ENCODE peak calls at places on chromosome 13, in nine cellular contexts. U is MM.1S; F is CD4-positive, CD25-positive, alpha-beta regulatory T cell; L is colonic mucosa; T is stomach; J is thoracic aorta; P is RWPE1; M is dorsolateral prefrontal cortex; E is A549. Z is an unnamed sample.

GRCh38 chr13:61253105-61253877 is 162.4 kb downstream of the PCDH20 start:
- DNase-seq in U (no peak), F (no peak), P (no peak), L (no peak), J (no peak), M (no peak), T (no peak), E (no peak), Z (no peak)

GRCh38 chr13:42885325-42885724 is 103.9 kb downstream of the FAM216B start:
- DNase-seq in P (no peak), E (no peak), U (no peak), T (no peak), M (no peak), L (no peak), F (no peak), J (no peak), Z (no peak)

GRCh38 chr13:71864981-71865857 is 1.8 kb downstream of the DACH1 start:
- DNase-seq in M (peak; percentile 43), F (no peak), E (no peak), U (no peak), L (peak; percentile 51), P (no peak), T (no peak), J (no peak), Z (no peak)

GRCh38 chr13:110388141-110388943 is 81.3 kb downstream of the COL4A2 start:
- DNase-seq in F (no peak), P (no peak), E (no peak), T (no peak), M (no peak), L (no peak), U (no peak), J (peak; percentile 51), Z (no peak)

GRCh38 chr13:26348966-26349365 is 95.0 kb downstream of the CDK8 start:
- DNase-seq in F (no peak), J (no peak), L (no peak), P (no peak), T (no peak), U (no peak), M (no peak), E (no peak), Z (no peak)

GRCh38 chr13:20141238-20142018 is 19.4 kb downstream of the GJA3 start:
- DNase-seq in U (no peak), E (no peak), M (no peak), L (no peak), J (no peak), F (no peak), T (no peak), P (no peak), Z (no peak)

GRCh38 chr13:99288069-99288468 is 19.1 kb downstream of the GPR183 start:
- DNase-seq in L (no peak), J (no peak), T (no peak), F (peak; percentile 68), E (no peak), U (no peak), M (no peak), P (no peak), Z (no peak)

GRCh38 chr13:33537691-33538090 is 252.1 kb upstream of the STARD13 start:
- DNase-seq in E (no peak), L (no peak), M (no peak), U (no peak), J (no peak), T (no peak), F (no peak), P (no peak), Z (no peak)

GRCh38 chr13:78102121-78102677 is 183.6 kb upstream of the EDNRB start:
- DNase-seq in L (peak; percentile 20), F (no peak), J (no peak), P (no peak), E (no peak), M (no peak), U (peak; percentile 78), T (no peak), Z (no peak)

GRCh38 chr13:112582305-112582704 is 5.6 kb downstream of the TUBGCP3 start:
- DNase-seq in U (no peak), J (no peak), P (no peak), E (no peak), T (no peak), L (no peak), M (no peak), F (no peak), Z (no peak)

GRCh38 chr13:112580211-112580610 is 7.7 kb downstream of the TUBGCP3 start:
- DNase-seq in U (no peak), F (no peak), T (no peak), P (no peak), E (no peak), L (no peak), M (no peak), J (no peak), Z (no peak)

GRCh38 chr13:112580912-112581311 is 7.0 kb downstream of the TUBGCP3 start:
- DNase-seq in M (no peak), F (no peak), U (no peak), J (no peak), T (no peak), E (no peak), P (no peak), L (no peak), Z (no peak)

GRCh38 chr13:112586334-112586733 is 1.6 kb downstream of the TUBGCP3 start:
- DNase-seq in P (no peak), F (peak; percentile 9), U (no peak), M (no peak), L (no peak), T (no peak), J (no peak), E (no peak), Z (no peak)

DNA sequence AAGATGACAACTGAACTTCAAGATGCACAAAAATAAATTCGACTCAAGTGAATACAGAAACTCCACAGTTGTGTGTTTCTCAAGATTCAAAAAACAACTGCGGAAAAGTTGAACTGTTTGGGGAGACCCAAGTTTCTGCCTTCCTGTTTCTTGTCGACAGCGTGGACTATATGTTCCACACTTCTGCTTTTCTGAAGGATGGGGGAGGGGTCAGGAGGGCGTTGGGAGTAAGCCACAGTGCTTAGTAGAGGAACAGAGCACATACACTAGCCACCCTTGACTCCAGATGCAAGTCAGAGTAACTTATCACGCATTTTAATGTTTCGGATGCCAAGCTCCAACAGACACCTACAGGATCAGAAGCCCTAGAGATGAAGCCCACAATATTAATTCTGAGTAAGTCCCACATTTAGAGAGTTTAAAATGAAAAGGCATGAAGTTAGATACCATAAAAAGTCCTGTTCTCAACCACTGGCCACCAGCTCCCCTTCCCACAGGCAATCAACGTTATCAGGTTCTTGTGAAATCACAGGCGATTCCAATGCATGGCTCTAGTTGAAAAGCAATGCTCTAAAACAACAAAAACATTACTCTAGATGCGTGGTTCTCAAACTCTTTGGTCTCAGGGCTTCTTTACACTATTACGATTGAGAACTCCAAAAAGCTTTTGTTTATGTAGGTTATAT is 4.2 kb downstream of the TUBGCP3 start:
- DNase-seq in M (no peak), L (peak; percentile 43), P (no peak), E (no peak), T (no peak), U (no peak), F (no peak), J (no peak), Z (no peak)
- H3K27ac ChIP-seq in M (no peak overlapping the region), L (no peak overlapping the region), P (no peak overlapping the region), E (no peak overlapping the region), T (peak overlapping the region; percentile 47), U (no peak overlapping the region), F (no peak overlapping the region), J (no peak overlapping the region), Z (no peak overlapping the region)

DNA sequence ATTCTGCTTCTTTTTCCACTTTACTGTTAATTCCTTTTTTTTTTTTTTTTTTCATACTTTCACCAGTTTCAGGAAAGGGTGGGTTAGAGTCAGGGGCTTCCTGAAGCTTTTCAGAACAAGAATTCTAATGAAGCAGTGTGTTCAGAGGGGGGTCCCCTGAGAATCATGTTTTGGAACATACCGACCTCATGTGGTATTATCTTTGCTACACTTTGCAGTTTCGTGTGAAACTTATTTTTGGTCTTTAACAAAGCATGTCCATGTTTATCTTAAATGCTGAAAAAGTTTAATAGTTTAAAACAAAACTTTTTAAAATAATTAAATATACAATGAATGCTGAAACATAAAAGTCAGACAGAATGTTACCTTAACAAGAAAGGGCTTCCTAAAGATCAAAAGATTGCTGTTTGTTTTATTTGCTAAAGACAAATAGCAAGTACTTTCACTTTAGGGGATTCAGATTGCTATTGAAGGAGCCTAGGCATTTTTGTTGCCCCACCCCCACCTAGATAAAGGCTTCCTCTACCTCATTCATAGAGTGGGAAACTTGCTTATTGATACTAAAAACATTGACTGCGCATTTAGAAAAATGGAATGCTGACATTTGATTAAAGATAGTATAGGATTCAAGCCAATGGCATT is 21.1 kb upstream of the POMP start:
- DNase-seq in M (no peak), F (peak; percentile 6), T (no peak), J (no peak), U (no peak), P (no peak), E (no peak), L (no peak), Z (no peak)
- H3K27ac ChIP-seq in M (peak overlapping the region; percentile 42), F (no peak overlapping the region), T (no peak overlapping the region), J (no peak overlapping the region), U (no peak overlapping the region), P (no peak overlapping the region), E (no peak overlapping the region), L (no peak overlapping the region), Z (no peak overlapping the region)

DNA sequence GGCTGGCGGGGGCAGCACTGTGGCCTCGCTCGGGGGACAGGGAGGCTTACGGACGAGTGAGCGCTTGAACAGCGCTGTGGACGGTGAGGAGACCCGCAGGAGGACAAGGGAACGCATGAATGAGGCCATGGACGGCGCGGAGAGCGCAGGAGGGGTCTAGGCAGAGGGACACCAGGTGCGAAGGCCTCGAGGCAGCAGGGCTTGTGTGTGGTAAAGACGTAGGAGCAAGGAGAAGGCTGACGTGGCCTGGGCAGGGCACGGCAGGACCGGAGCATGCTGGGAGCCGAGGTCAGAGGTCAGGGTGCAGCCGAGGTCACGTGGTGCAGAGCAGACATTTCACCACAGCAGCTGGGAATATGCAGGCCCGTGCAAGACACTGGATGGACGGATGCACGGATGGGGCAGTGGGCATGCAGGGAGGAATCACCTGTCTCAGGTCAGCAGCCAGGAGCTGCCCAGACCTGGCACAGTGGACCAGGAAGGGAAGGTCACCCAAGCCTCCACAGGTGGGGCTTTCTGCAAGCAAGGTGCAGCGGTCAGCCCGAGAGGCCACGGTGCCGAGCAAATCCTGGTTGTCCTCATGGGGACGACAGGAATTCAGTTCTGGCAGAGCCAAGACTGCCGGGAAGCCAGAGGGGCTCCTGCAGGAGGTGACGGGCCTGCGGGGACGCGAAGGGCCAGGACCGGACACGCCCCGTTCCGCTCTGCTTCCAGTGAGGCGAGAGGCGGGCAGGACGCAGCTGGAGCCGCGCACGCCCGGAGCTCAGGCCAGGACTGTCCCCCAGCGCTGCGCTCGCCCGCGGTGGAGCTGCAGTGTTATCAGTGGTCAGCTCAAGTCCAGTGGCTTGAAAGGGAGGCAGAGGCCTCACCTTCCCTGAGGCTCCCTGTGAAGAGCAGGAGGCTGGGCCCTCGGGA is 72.2 kb downstream of the RASA3 start:
- DNase-seq in U (no peak), L (no peak), F (no peak), E (no peak), T (no peak), J (no peak), M (no peak), P (no peak), Z (no peak)
- H3K27ac ChIP-seq in U (no peak overlapping the region), L (no peak overlapping the region), F (no peak overlapping the region), E (no peak overlapping the region), T (no peak overlapping the region), J (peak overlapping the region; percentile 9), M (peak overlapping the region; percentile 5), P (peak overlapping the region; percentile 100), Z (no peak overlapping the region)

DNA sequence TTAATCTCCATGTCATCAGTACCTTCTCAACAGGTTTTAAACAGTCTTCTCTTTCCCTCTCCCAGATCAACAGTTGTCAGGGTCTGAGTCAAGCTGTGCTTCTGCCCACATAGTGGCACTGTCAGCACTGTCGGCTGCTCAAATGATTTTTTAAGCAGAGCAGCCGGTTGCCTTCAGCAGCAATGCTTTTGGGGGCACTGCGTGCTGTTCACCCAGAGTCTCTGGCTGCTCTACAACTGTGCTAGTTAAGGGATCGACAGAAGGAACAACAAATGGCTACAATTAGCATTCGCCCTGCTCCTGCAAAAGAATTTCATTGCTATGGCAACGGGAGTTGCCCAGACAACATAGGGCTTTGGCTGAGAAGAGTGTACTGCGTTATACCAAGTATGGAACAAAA is 412.9 kb downstream of the DIAPH3 start:
- DNase-seq in J (no peak), F (no peak), E (no peak), L (no peak), P (no peak), T (no peak), M (peak; percentile 72), U (no peak), Z (no peak)
- H3K27ac ChIP-seq in J (no peak overlapping the region), F (no peak overlapping the region), E (no peak overlapping the region), L (no peak overlapping the region), P (no peak overlapping the region), T (no peak overlapping the region), M (no peak overlapping the region), U (no peak overlapping the region), Z (no peak overlapping the region)